ENCODE peak calls at places on chromosome 10, in four cellular contexts. One of them, this sample, is unnamed.

GRCh38 chr10:62456611-62457101 is 82.5 kb downstream of the ZNF365 start:
- DNase-seq in MM.1S: peak; percentile 95
- DNase-seq in RWPE1: no peak
- DNase-seq in T follicular helper cell: no peak
- DNase-seq in this sample: no peak

GRCh38 chr10:5965266-5965665 is 12.1 kb downstream of the IL15RA start:
- DNase-seq in MM.1S: no peak
- DNase-seq in T follicular helper cell: no peak
- DNase-seq in RWPE1: no peak
- DNase-seq in this sample: no peak

GRCh38 chr10:93077860-93078337 is 4.2 kb downstream of the CYP26A1 start:
- DNase-seq in T follicular helper cell: no peak
- DNase-seq in MM.1S: peak; percentile 63
- DNase-seq in RWPE1: no peak
- DNase-seq in this sample: no peak

GRCh38 chr10:52440612-52441285 is 126.7 kb downstream of the DKK1 start:
- DNase-seq in RWPE1: no peak
- DNase-seq in MM.1S: peak; percentile 64
- DNase-seq in T follicular helper cell: no peak
- DNase-seq in this sample: no peak

GRCh38 chr10:119190353-119190752 is 11.7 kb upstream of the PRDX3 start:
- DNase-seq in T follicular helper cell: no peak
- DNase-seq in MM.1S: no peak
- DNase-seq in RWPE1: peak; percentile 97
- DNase-seq in this sample: peak; percentile 84

GRCh38 chr10:56605043-56605442 is 244.0 kb upstream of the ZWINT start:
- DNase-seq in RWPE1: no peak
- DNase-seq in T follicular helper cell: no peak
- DNase-seq in MM.1S: no peak
- DNase-seq in this sample: no peak

GRCh38 chr10:113128450-113129105 is 178.5 kb downstream of the TCF7L2 start:
- DNase-seq in RWPE1: no peak
- DNase-seq in T follicular helper cell: no peak
- DNase-seq in MM.1S: no peak
- DNase-seq in this sample: no peak

GRCh38 chr10:104472957-104473745 is 119.5 kb downstream of the CFAP58 start:
- DNase-seq in T follicular helper cell: no peak
- DNase-seq in MM.1S: no peak
- DNase-seq in RWPE1: no peak
- DNase-seq in this sample: no peak

GRCh38 chr10:121683803-121684202 is 85.6 kb upstream of the FGFR2 start:
- DNase-seq in T follicular helper cell: no peak
- DNase-seq in RWPE1: no peak
- DNase-seq in MM.1S: no peak
- DNase-seq in this sample: no peak

GRCh38 chr10:59801171-59801570 is 47.9 kb upstream of the MRLN start:
- DNase-seq in RWPE1: no peak
- DNase-seq in MM.1S: no peak
- DNase-seq in T follicular helper cell: no peak
- DNase-seq in this sample: no peak

GRCh38 chr10:124092270-124093075 is 925 bp downstream of the CHST15 start:
- DNase-seq in RWPE1: peak; percentile 70
- DNase-seq in MM.1S: peak; percentile 93
- DNase-seq in T follicular helper cell: no peak
- DNase-seq in this sample: peak; percentile 62

GRCh38 chr10:92238586-92239098 is 52.2 kb downstream of the CPEB3 start:
- DNase-seq in RWPE1: peak; percentile 95
- DNase-seq in MM.1S: no peak
- DNase-seq in T follicular helper cell: no peak
- DNase-seq in this sample: no peak

GRCh38 chr10:37930423-37930822 is 46.0 kb downstream of the ZNF25 start:
- DNase-seq in RWPE1: no peak
- DNase-seq in MM.1S: no peak
- DNase-seq in T follicular helper cell: no peak
- DNase-seq in this sample: no peak

GRCh38 chr10:828191-828590 is 103.3 kb downstream of the LARP4B start:
- DNase-seq in MM.1S: no peak
- DNase-seq in T follicular helper cell: no peak
- DNase-seq in RWPE1: no peak
- DNase-seq in this sample: no peak

GRCh38 chr10:50275650-50276235 is 24.4 kb upstream of the ASAH2 start:
- DNase-seq in T follicular helper cell: no peak
- DNase-seq in RWPE1: peak; percentile 11
- DNase-seq in MM.1S: peak; percentile 39
- DNase-seq in this sample: peak; percentile 42

GRCh38 chr10:100996678-100997363 is 2.8 kb upstream of the LZTS2 start:
- DNase-seq in T follicular helper cell: peak; percentile 21
- DNase-seq in RWPE1: peak; percentile 64
- DNase-seq in MM.1S: peak; percentile 31
- DNase-seq in this sample: no peak

This sample was measured in lung microvascular endothelial cell.